ENCODE peak calls at places on chromosomes 2 and 18, in four cellular contexts. H is IMR-90, T is H9, B is mesendoderm. D is an unnamed sample.

GRCh38 chr2:203077458-203077857 is 62.8 kb downstream of the NBEAL1 start:
- DNase-seq in T (no peak), B (no peak), H (peak), D (no peak)

GRCh38 chr2:67571785-67572718 is 174.9 kb downstream of the ETAA1 start:
- DNase-seq in H (peak), T (no peak), B (no peak), D (no peak)

GRCh38 chr2:136108461-136108860 is 9.5 kb downstream of the CXCR4 start:
- DNase-seq in H (no peak), B (no peak), T (no peak), D (no peak)

GRCh38 chr2:188517549-188518255 is 226.0 kb downstream of the GULP1 start:
- DNase-seq in H (no peak), B (peak), T (no peak), D (no peak)

GRCh38 chr18:3248670-3249359 is 1.2 kb downstream of the MYL12A start:
- DNase-seq in B (no peak), H (peak), T (no peak), D (no peak)

GRCh38 chr18:73261243-73261642 is 393.5 kb upstream of the NETO1 start:
- DNase-seq in T (no peak), H (no peak), B (no peak), D (no peak)

GRCh38 chr2:230713331-230714121 is 884 bp downstream of the CAB39 start:
- DNase-seq in B (peak), H (no peak), T (peak), D (peak)

GRCh38 chr2:50347355-50348044 is 684.4 kb downstream of the NRXN1 start:
- DNase-seq in H (no peak), T (peak), B (peak), D (no peak)

GRCh38 chr2:191721331-191721730 is 43.4 kb downstream of the NABP1 start:
- DNase-seq in T (peak), H (no peak), B (peak), D (no peak)

GRCh38 chr2:231364961-231365810 is 30.3 kb upstream of the B3GNT7 start:
- DNase-seq in T (no peak), B (peak), H (peak), D (no peak)

GRCh38 chr2:157989227-157989626 is 112.4 kb upstream of the UPP2 start:
- DNase-seq in H (no peak), B (no peak), T (no peak), D (no peak)

GRCh38 chr18:27707201-27707600 is 469.7 kb downstream of the CDH2 start:
- DNase-seq in T (no peak), H (no peak), B (no peak), D (no peak)

GRCh38 chr2:207156045-207156444 is 9.7 kb downstream of the KLF7 start:
- DNase-seq in T (no peak), B (no peak), H (no peak), D (no peak)

GRCh38 chr2:239444626-239445625 is 44.1 kb upstream of the HDAC4 start:
- DNase-seq in T (no peak), B (no peak), H (no peak), D (no peak)

GRCh38 chr2:241154915-241155314 is 4.6 kb downstream of the PPP1R7 start:
- DNase-seq in B (no peak), H (peak), T (no peak), D (no peak)

GRCh38 chr2:64212801-64213321 is 68.6 kb upstream of the PELI1 start:
- DNase-seq in B (no peak), T (no peak), H (peak), D (no peak)

GRCh38 chr18:7021994-7022840 is 95.4 kb downstream of the LAMA1 start:
- DNase-seq in B (peak), T (no peak), H (peak), D (no peak)

GRCh38 chr2:50143822-50144575 is 887.9 kb downstream of the NRXN1 start:
- DNase-seq in T (no peak), B (peak), H (no peak), D (no peak)

GRCh38 chr2:96865654-96866053 is 4.2 kb downstream of the SEMA4C start:
- DNase-seq in H (no peak), B (no peak), T (no peak), D (no peak)

DNA sequence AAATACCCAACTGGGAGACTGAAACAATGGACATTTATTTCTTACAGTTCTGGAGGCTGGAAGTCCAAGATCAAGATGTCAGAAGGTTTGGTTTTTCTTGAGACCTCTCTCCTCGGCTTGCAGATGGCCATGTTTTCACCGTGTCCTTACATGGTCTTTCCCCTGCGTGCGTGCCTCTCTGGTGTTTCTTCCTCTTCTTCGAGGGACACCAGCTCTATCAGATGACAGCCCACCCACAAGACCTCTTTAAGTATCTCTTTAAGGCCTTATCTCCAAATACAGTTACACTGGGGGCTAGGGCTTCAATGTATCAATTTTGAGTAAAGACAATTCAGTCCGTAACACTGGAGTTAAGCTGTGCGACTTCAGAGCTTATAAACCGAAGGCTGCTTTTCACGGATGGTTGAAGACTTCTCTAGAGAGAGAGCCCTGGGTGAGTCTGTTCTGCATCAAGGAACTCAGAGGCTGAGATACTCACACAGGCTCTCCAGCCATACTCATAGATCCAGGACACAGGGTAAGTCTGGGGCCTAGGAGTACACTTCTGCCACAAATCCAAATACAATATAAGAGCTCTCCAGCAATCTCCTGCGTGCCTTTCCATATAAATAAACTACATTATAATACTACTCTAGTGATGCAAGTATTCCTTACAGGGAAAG is 339.9 kb upstream of the PKDCC start:
- DNase-seq in T (no peak), H (no peak), B (no peak), D (no peak)
- H4K5ac ChIP-seq in T (no peak), H (no peak), B (no peak), D (no peak)

GRCh38 chr2:196851068-196851467 is 41.9 kb upstream of the C2orf66 start:
- DNase-seq in H (no peak), B (no peak), T (no peak), D (no peak)

GRCh38 chr2:196849895-196850294 is 40.7 kb upstream of the C2orf66 start:
- DNase-seq in T (no peak), B (peak), H (peak), D (no peak)

GRCh38 chr2:196840171-196840570 is 31.0 kb upstream of the C2orf66 start:
- DNase-seq in B (no peak), H (no peak), T (no peak), D (no peak)

GRCh38 chr2:196846295-196846694 is 37.1 kb upstream of the C2orf66 start:
- DNase-seq in B (peak), T (no peak), H (no peak), D (no peak)

DNA sequence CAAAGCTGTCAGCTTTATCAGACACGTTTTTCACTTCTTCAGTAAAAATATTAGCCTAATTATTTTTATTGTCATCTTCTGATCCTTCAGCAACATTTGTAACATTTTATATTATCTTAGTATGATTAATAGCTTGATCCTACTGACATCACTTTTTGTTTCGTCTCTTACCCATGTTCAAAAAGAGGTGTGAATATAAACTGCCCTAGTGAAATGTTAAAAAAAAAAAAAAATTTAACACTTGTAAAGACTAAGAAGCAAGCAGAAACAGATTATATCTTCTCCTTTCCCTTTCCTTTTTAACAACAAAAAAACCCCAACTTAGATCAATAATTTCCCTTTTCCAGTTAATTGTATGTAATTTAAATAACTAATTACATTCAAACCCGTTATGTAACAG is 36.2 kb upstream of the C2orf66 start:
- DNase-seq in H (no peak), T (no peak), B (no peak), D (no peak)
- H4K5ac ChIP-seq in H (no peak), T (no peak), B (no peak), D (no peak)

GRCh38 chr2:183474912-183475695 is 350.9 kb downstream of the NUP35 start:
- DNase-seq in H (no peak), B (peak), T (no peak), D (no peak)
- H4K5ac ChIP-seq in H (no peak), B (no peak), T (no peak), D (no peak)

GRCh38 chr2:156648522-156648921 is 212.3 kb downstream of the GPD2 start:
- DNase-seq in B (no peak), H (no peak), T (no peak), D (no peak)

GRCh38 chr2:156653670-156654069 is 217.5 kb downstream of the GPD2 start:
- DNase-seq in H (no peak), B (no peak), T (no peak), D (no peak)

GRCh38 chr2:156647377-156648010 is 211.3 kb downstream of the GPD2 start:
- DNase-seq in T (no peak), B (no peak), H (no peak), D (no peak)

DNA sequence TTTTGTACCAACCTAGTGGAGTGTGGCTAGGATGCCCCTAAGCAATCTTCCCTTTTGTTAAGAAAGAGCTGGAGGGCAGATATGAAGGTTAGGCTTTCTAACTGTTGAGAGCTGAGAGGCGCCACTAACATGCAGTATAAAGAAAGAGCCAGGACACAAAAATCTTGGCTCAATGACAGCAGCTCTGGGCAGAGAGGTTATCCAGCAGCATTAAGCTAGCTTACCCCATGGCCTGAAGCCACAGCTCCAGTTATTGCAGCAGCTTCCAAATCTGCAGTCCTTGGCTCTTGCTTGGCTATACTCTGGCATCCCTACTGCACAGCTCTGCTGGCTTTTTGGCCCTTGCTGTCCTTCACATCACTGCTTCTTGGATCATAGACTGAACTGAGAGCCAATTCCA is 213.4 kb downstream of the GPD2 start:
- DNase-seq in H (no peak), B (no peak), T (no peak), D (no peak)
- H4K5ac ChIP-seq in H (no peak), B (no peak), T (no peak), D (no peak)

DNA sequence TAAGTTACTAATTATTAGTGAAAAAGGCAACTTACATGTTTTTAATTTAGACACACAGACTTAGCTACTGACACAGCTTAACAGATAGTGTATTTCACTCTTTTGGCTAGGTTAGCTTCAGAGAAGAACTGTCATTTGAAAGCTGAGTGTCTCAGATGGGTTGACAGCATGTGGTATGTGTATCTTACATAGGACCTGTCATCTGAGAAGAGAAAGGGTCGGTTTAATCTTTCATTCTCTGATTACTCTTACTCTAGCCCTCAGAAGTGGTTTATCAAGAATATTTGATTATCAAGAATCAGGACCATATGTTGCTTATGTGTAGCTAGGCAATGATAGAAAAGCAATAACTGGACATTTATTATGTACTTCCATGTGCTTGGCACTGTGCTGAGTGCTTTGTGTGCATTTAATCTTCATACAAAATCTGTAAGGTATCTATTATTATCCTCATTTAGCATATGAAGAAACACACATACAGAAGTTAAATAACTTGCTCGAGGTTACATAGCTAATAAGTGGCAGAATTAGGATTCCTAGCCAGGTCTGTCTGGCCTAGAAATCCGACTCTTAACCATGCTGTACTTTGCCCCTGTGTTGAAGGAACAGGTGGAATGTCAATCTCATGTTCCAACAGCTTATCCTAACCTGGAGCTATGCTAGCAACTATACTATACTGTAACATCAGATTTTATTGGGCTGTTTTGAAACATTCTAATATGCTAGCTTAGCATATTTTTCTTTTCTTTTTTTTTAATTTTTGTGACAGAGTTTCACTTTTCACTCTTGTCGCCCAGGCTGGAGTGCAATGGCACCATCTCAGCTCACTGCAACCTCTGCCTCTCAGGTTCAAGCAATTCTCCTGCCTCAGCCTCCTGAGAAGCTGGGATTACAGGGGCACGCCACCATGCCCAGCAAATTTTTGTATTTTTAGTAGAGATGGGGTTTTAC is 28.4 kb downstream of the CFLAR start:
- DNase-seq in T (no peak), H (no peak), B (no peak), D (no peak)
- H4K5ac ChIP-seq in T (no peak), H (no peak), B (no peak), D (no peak)

GRCh38 chr2:223643310-223643709 is 41.1 kb upstream of the SCG2 start:
- DNase-seq in T (no peak), B (no peak), H (peak), D (no peak)

GRCh38 chr2:223644116-223644515 is 42.0 kb upstream of the SCG2 start:
- DNase-seq in T (no peak), H (no peak), B (no peak), D (no peak)

GRCh38 chr2:223641062-223641461 is 38.9 kb upstream of the SCG2 start:
- DNase-seq in B (no peak), H (peak), T (no peak), D (no peak)

GRCh38 chr2:223647258-223647952 is 45.2 kb upstream of the SCG2 start:
- DNase-seq in T (no peak), B (no peak), H (peak), D (no peak)

DNA sequence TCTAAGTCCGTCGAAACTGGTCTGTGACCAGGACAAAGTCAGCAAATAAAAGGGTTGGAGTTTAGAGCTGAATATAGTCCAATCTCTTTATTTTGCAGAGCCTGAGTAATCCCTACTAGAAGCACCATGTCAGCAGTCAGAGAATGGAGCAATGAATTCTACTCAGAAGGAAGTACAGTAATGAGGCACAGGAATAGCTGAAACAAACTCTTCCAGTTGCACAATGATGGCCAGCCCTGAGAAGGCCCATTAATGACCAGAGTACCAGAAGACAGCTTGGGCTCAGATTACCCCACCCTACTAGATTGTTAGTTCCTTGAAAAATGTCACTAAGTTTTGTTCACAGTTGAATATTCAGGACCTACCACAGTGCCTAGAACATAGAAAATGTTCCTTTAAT is 40.3 kb upstream of the SCG2 start:
- DNase-seq in B (no peak), H (peak), T (no peak), D (no peak)
- H4K5ac ChIP-seq in B (no peak), H (no peak), T (no peak), D (no peak)

D was measured in H1.